ENCODE peak calls at places on chromosome 20, in six cellular contexts. One of them, this sample, is unnamed. For H3K9me3, the result is how much of the 10 kb centered on the place peaks cover.

GRCh38 chr20:45008521-45009049 is 42.3 kb downstream of the STK4 start:
- DNase-seq in CD4-positive, alpha-beta T cell: no peak
- DNase-seq in transverse colon: no peak
- DNase-seq in tibial artery: no peak
- DNase-seq in neuronal stem cell: no peak
- DNase-seq in HCT116: no peak
- DNase-seq in this sample: no peak

GRCh38 chr20:49384437-49385434 is 97.7 kb downstream of the KCNB1 start:
- DNase-seq in CD4-positive, alpha-beta T cell: peak
- DNase-seq in transverse colon: peak
- DNase-seq in tibial artery: peak
- DNase-seq in neuronal stem cell: peak
- DNase-seq in HCT116: peak
- DNase-seq in this sample: peak

GRCh38 chr20:61385316-61385715 is 133.3 kb downstream of the CDH4 start:
- DNase-seq in CD4-positive, alpha-beta T cell: no peak
- DNase-seq in transverse colon: no peak
- DNase-seq in tibial artery: no peak
- DNase-seq in neuronal stem cell: no peak
- DNase-seq in HCT116: no peak
- DNase-seq in this sample: no peak

GRCh38 chr20:46607191-46607848 is 43.9 kb downstream of the SLC13A3 start:
- DNase-seq in CD4-positive, alpha-beta T cell: no peak
- DNase-seq in transverse colon: no peak
- DNase-seq in tibial artery: no peak
- DNase-seq in neuronal stem cell: no peak
- DNase-seq in HCT116: no peak
- DNase-seq in this sample: no peak

GRCh38 chr20:51696304-51697118 is 71.7 kb downstream of the ATP9A start:
- DNase-seq in CD4-positive, alpha-beta T cell: no peak
- DNase-seq in transverse colon: no peak
- DNase-seq in tibial artery: no peak
- DNase-seq in neuronal stem cell: no peak
- DNase-seq in HCT116: no peak
- DNase-seq in this sample: no peak

GRCh38 chr20:38764563-38765355 is 16.5 kb downstream of the ACTR5 start:
- DNase-seq in CD4-positive, alpha-beta T cell: peak
- DNase-seq in transverse colon: no peak
- DNase-seq in tibial artery: peak
- DNase-seq in neuronal stem cell: no peak
- DNase-seq in HCT116: peak
- DNase-seq in this sample: no peak

GRCh38 chr20:54909702-54910101 is 434.3 kb downstream of the DOK5 start:
- DNase-seq in CD4-positive, alpha-beta T cell: no peak
- DNase-seq in transverse colon: no peak
- DNase-seq in tibial artery: no peak
- DNase-seq in neuronal stem cell: no peak
- DNase-seq in HCT116: no peak
- DNase-seq in this sample: no peak

GRCh38 chr20:49161428-49162152 is 26.5 kb downstream of the STAU1 start:
- DNase-seq in CD4-positive, alpha-beta T cell: no peak
- DNase-seq in transverse colon: no peak
- DNase-seq in tibial artery: no peak
- DNase-seq in neuronal stem cell: no peak
- DNase-seq in HCT116: no peak
- DNase-seq in this sample: no peak

GRCh38 chr20:45779011-45779915 is 12.4 kb downstream of the WFDC3 start:
- DNase-seq in CD4-positive, alpha-beta T cell: no peak
- DNase-seq in transverse colon: peak
- DNase-seq in tibial artery: peak
- DNase-seq in neuronal stem cell: no peak
- DNase-seq in HCT116: peak
- DNase-seq in this sample: no peak

GRCh38 chr20:51388227-51388626 is 154.3 kb downstream of the NFATC2 start:
- DNase-seq in CD4-positive, alpha-beta T cell: no peak
- DNase-seq in transverse colon: no peak
- DNase-seq in tibial artery: no peak
- DNase-seq in neuronal stem cell: no peak
- DNase-seq in HCT116: no peak
- DNase-seq in this sample: no peak

GRCh38 chr20:25738198-25738597 is 41.5 kb upstream of the ZNF337 start:
- DNase-seq in CD4-positive, alpha-beta T cell: no peak
- DNase-seq in transverse colon: no peak
- DNase-seq in tibial artery: no peak
- DNase-seq in neuronal stem cell: no peak
- DNase-seq in HCT116: no peak
- DNase-seq in this sample: no peak

GRCh38 chr20:43977252-43977651 is 62.6 kb downstream of the TOX2 start:
- DNase-seq in CD4-positive, alpha-beta T cell: no peak
- DNase-seq in transverse colon: no peak
- DNase-seq in tibial artery: no peak
- DNase-seq in neuronal stem cell: no peak
- DNase-seq in HCT116: no peak
- DNase-seq in this sample: no peak

GRCh38 chr20:37562695-37563480 is 35.2 kb upstream of the BLCAP start:
- DNase-seq in CD4-positive, alpha-beta T cell: no peak
- DNase-seq in transverse colon: no peak
- DNase-seq in tibial artery: peak
- DNase-seq in neuronal stem cell: no peak
- DNase-seq in HCT116: no peak
- DNase-seq in this sample: no peak

GRCh38 chr20:12012241-12013222 is 94.8 kb downstream of the BTBD3 start:
- DNase-seq in CD4-positive, alpha-beta T cell: no peak
- DNase-seq in transverse colon: peak
- DNase-seq in tibial artery: no peak
- DNase-seq in neuronal stem cell: peak
- DNase-seq in HCT116: peak
- DNase-seq in this sample: peak

GRCh38 chr20:13356591-13356990 is 135.5 kb downstream of the ISM1 start:
- DNase-seq in CD4-positive, alpha-beta T cell: no peak
- DNase-seq in transverse colon: no peak
- DNase-seq in tibial artery: no peak
- DNase-seq in neuronal stem cell: no peak
- DNase-seq in HCT116: no peak
- DNase-seq in this sample: no peak

GRCh38 chr20:43238833-43239232 is 49.1 kb upstream of the PTPRT start:
- DNase-seq in CD4-positive, alpha-beta T cell: no peak
- DNase-seq in transverse colon: no peak
- DNase-seq in tibial artery: no peak
- DNase-seq in neuronal stem cell: no peak
- DNase-seq in HCT116: peak
- DNase-seq in this sample: no peak

GRCh38 chr20:8244637-8245036 is 112.6 kb downstream of the PLCB1 start:
- DNase-seq in CD4-positive, alpha-beta T cell: no peak
- DNase-seq in transverse colon: no peak
- DNase-seq in tibial artery: no peak
- DNase-seq in neuronal stem cell: no peak
- DNase-seq in HCT116: no peak
- DNase-seq in this sample: no peak

GRCh38 chr20:48791014-48791413 is 36.8 kb downstream of the PREX1 start:
- DNase-seq in CD4-positive, alpha-beta T cell: no peak
- DNase-seq in transverse colon: no peak
- DNase-seq in tibial artery: no peak
- DNase-seq in neuronal stem cell: no peak
- DNase-seq in HCT116: no peak
- DNase-seq in this sample: no peak

DNA sequence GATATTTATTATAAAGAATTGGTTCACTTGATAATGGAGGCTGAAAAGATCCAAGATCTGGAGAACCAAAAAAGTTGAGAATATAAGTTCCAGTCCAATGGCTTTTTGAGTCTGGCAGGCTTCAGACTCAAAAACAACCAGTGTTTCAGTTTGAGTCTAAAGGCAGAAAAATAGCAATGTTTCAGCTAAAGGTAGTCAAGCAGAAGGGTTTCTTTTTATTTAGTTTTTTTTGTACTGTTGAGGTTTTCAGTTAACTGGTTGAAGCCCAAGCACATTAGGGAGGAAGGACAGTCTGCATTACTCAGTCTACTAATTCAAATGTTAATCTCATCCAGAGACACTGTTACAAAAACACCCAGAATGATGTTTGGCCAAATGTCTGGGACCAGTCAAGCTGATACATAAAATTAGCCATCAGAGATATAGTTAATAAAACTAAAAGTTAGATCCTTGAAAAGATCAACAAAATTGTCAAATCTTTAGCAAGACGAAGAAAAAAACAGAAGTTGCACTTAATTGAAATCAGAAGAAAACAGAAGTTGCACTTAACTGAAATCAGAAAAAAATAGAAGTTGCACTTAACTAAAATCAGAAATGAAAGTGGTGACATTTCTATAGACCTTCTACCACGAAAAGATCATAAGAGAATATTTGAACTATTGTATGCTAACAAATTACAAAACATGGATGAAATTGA is 980.3 kb upstream of the FLRT3 start:
- DNase-seq in CD4-positive, alpha-beta T cell: no peak
- DNase-seq in transverse colon: no peak
- DNase-seq in tibial artery: no peak
- DNase-seq in neuronal stem cell: no peak
- DNase-seq in HCT116: no peak
- DNase-seq in this sample: no peak
- H3K9me3 ChIP-seq in CD4-positive, alpha-beta T cell: under half
- H3K9me3 ChIP-seq in transverse colon: under half
- H3K9me3 ChIP-seq in tibial artery: under half
- H3K9me3 ChIP-seq in neuronal stem cell: under half
- H3K9me3 ChIP-seq in HCT116: under half
- H3K9me3 ChIP-seq in this sample: under half

GRCh38 chr20:31256959-31257358 is 505 bp upstream of the DEFB115 start:
- DNase-seq in CD4-positive, alpha-beta T cell: no peak
- DNase-seq in transverse colon: no peak
- DNase-seq in tibial artery: no peak
- DNase-seq in neuronal stem cell: no peak
- DNase-seq in HCT116: no peak
- DNase-seq in this sample: no peak
- H3K9me3 ChIP-seq in CD4-positive, alpha-beta T cell: under half
- H3K9me3 ChIP-seq in transverse colon: under half
- H3K9me3 ChIP-seq in tibial artery: under half
- H3K9me3 ChIP-seq in neuronal stem cell: under half
- H3K9me3 ChIP-seq in HCT116: under half
- H3K9me3 ChIP-seq in this sample: half or more

DNA sequence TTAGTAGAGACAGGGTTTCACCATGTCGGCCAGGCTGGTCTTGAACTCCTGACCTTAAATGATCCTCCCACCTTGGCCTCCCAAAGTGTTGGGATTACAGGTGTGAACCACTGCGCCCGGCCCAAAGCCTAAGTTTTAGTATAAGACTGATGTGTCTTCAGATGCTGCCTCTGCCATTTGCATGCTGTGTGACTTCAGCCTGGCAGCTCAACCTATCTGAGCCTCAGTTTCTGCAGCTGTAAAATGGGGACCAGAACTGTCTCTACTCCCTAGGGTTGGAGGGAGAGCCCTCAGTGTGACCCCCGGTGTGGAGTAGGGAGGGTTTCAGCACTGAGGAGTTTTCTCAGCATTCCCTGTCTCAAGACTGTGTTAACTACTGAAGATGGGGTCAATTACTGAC is 64.6 kb downstream of the PHACTR3 start:
- DNase-seq in CD4-positive, alpha-beta T cell: no peak
- DNase-seq in transverse colon: no peak
- DNase-seq in tibial artery: no peak
- DNase-seq in neuronal stem cell: no peak
- DNase-seq in HCT116: no peak
- DNase-seq in this sample: no peak
- H3K9me3 ChIP-seq in CD4-positive, alpha-beta T cell: under half
- H3K9me3 ChIP-seq in transverse colon: under half
- H3K9me3 ChIP-seq in tibial artery: under half
- H3K9me3 ChIP-seq in neuronal stem cell: under half
- H3K9me3 ChIP-seq in HCT116: under half
- H3K9me3 ChIP-seq in this sample: half or more

DNA sequence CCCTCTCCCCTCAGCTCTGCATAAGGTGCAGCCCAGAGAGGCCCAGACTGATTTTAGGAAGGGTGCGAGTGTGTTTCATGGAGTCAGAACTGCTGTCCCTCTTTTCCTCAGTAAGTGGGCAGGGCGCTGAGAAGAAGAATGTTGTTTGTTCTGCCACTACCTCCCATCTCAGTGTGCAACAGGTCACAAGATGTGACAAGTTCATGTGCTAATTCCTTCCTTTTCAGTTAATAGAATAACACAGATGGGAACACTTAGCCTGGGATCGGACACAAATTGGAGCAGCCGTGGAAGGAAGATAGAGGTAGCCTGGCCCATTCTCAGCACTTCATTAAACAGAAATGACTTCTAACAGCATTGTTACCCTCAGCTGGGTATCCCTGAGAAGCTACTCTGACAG is 784.3 kb downstream of the MAFB start:
- DNase-seq in CD4-positive, alpha-beta T cell: no peak
- DNase-seq in transverse colon: no peak
- DNase-seq in tibial artery: no peak
- DNase-seq in neuronal stem cell: no peak
- DNase-seq in HCT116: no peak
- DNase-seq in this sample: no peak
- H3K9me3 ChIP-seq in CD4-positive, alpha-beta T cell: under half
- H3K9me3 ChIP-seq in transverse colon: under half
- H3K9me3 ChIP-seq in tibial artery: under half
- H3K9me3 ChIP-seq in neuronal stem cell: under half
- H3K9me3 ChIP-seq in HCT116: under half
- H3K9me3 ChIP-seq in this sample: under half

GRCh38 chr20:29302979-29303644 is 1954.4 kb upstream of the DEFB115 start:
- DNase-seq in CD4-positive, alpha-beta T cell: no peak
- DNase-seq in transverse colon: no peak
- DNase-seq in tibial artery: no peak
- DNase-seq in neuronal stem cell: no peak
- DNase-seq in HCT116: no peak
- DNase-seq in this sample: no peak
- H3K9me3 ChIP-seq in CD4-positive, alpha-beta T cell: under half
- H3K9me3 ChIP-seq in transverse colon: under half
- H3K9me3 ChIP-seq in tibial artery: under half
- H3K9me3 ChIP-seq in neuronal stem cell: under half
- H3K9me3 ChIP-seq in HCT116: under half
- H3K9me3 ChIP-seq in this sample: under half

GRCh38 chr20:14783766-14784165 is 446.4 kb upstream of the FLRT3 start:
- DNase-seq in CD4-positive, alpha-beta T cell: no peak
- DNase-seq in transverse colon: no peak
- DNase-seq in tibial artery: no peak
- DNase-seq in neuronal stem cell: no peak
- DNase-seq in HCT116: no peak
- DNase-seq in this sample: no peak
- H3K9me3 ChIP-seq in CD4-positive, alpha-beta T cell: under half
- H3K9me3 ChIP-seq in transverse colon: under half
- H3K9me3 ChIP-seq in tibial artery: under half
- H3K9me3 ChIP-seq in neuronal stem cell: under half
- H3K9me3 ChIP-seq in HCT116: under half
- H3K9me3 ChIP-seq in this sample: under half

DNA sequence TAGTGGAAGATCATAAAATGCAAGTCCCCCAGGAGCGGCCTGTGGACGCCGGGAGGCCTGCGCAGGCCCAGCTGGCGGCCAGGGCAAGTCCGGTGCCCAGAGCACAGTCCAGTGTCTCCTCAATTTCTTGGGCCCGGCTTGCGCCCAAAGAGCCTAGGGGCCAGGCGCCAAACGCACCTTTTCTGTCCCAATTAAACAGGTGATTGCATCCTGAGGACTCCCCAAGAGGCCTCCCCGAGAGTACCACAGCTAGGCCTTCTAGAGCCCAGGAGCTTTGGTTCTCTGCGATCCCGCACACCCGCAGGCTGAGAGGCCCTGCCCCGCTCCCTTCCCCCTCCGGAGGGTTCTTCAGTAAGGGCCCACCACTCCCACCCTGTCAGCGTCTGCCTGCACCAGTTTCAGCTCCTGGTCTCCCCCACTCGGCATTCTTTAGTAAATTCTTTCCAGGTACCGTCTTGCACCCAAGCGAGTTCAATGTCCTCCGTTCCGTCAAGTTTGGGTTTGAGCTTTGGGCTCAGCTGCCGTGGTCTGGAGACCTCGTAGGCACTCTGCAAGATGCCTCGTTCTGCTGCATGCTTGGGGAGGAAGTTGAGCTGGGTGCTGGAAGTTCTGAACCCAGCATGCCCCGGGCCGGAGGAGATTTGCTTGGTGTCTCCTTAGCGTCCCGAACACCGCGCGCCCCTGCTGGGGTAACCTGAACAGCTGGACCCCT is 3.9 kb upstream of the NKX2-2 start:
- DNase-seq in CD4-positive, alpha-beta T cell: no peak
- DNase-seq in transverse colon: no peak
- DNase-seq in tibial artery: no peak
- DNase-seq in neuronal stem cell: no peak
- DNase-seq in HCT116: no peak
- DNase-seq in this sample: no peak
- H3K9me3 ChIP-seq in CD4-positive, alpha-beta T cell: under half
- H3K9me3 ChIP-seq in transverse colon: under half
- H3K9me3 ChIP-seq in tibial artery: under half
- H3K9me3 ChIP-seq in neuronal stem cell: under half
- H3K9me3 ChIP-seq in HCT116: under half
- H3K9me3 ChIP-seq in this sample: under half